ENCODE peak calls at places on chromosomes 12 and 14, in eight cellular contexts. One of them, this sample, is unnamed.

GRCh38 chr12:54592316-54592715 is 3.9 kb upstream of the PPP1R1A start:
- DNase-seq in Right ventricle myocardium superior: no peak
- DNase-seq in DMS153: no peak
- DNase-seq in LHCN-M2: peak; percentile 35
- DNase-seq in EH: no peak
- DNase-seq in foreskin fibroblast: peak; percentile 53
- DNase-seq in central memory CD4-positive, alpha-beta T cell: no peak
- DNase-seq in CD8-positive, alpha-beta T cell: no peak
- DNase-seq in this sample: no peak

GRCh38 chr14:70118064-70118463 is 70.7 kb downstream of the SLC8A3 start:
- DNase-seq in Right ventricle myocardium superior: no peak
- DNase-seq in DMS153: no peak
- DNase-seq in LHCN-M2: no peak
- DNase-seq in EH: no peak
- DNase-seq in foreskin fibroblast: no peak
- DNase-seq in central memory CD4-positive, alpha-beta T cell: no peak
- DNase-seq in CD8-positive, alpha-beta T cell: no peak
- DNase-seq in this sample: no peak

GRCh38 chr12:75738486-75738885 is 227.1 kb upstream of the KRR1 start:
- DNase-seq in Right ventricle myocardium superior: no peak
- DNase-seq in DMS153: no peak
- DNase-seq in LHCN-M2: peak; percentile 90
- DNase-seq in EH: no peak
- DNase-seq in foreskin fibroblast: peak; percentile 28
- DNase-seq in central memory CD4-positive, alpha-beta T cell: no peak
- DNase-seq in CD8-positive, alpha-beta T cell: no peak
- DNase-seq in this sample: no peak

GRCh38 chr12:93918262-93918661 is 230.1 kb upstream of the PLXNC1 start:
- DNase-seq in Right ventricle myocardium superior: no peak
- DNase-seq in DMS153: no peak
- DNase-seq in LHCN-M2: no peak
- DNase-seq in EH: peak; percentile 96
- DNase-seq in foreskin fibroblast: peak; percentile 79
- DNase-seq in central memory CD4-positive, alpha-beta T cell: no peak
- DNase-seq in CD8-positive, alpha-beta T cell: no peak
- DNase-seq in this sample: peak; percentile 76

GRCh38 chr14:93286212-93286890 is 46.5 kb downstream of the BTBD7 start:
- DNase-seq in Right ventricle myocardium superior: no peak
- DNase-seq in DMS153: no peak
- DNase-seq in LHCN-M2: peak; percentile 10
- DNase-seq in EH: peak; percentile 47
- DNase-seq in foreskin fibroblast: peak; percentile 11
- DNase-seq in central memory CD4-positive, alpha-beta T cell: no peak
- DNase-seq in CD8-positive, alpha-beta T cell: no peak
- DNase-seq in this sample: no peak

GRCh38 chr12:110546339-110546738 is 36.8 kb downstream of the PPTC7 start:
- DNase-seq in Right ventricle myocardium superior: no peak
- DNase-seq in DMS153: no peak
- DNase-seq in LHCN-M2: peak; percentile 96
- DNase-seq in EH: peak; percentile 95
- DNase-seq in foreskin fibroblast: peak; percentile 92
- DNase-seq in central memory CD4-positive, alpha-beta T cell: no peak
- DNase-seq in CD8-positive, alpha-beta T cell: no peak
- DNase-seq in this sample: peak; percentile 81

GRCh38 chr14:80047761-80048160 is 163.5 kb downstream of the DIO2 start:
- DNase-seq in Right ventricle myocardium superior: no peak
- DNase-seq in DMS153: no peak
- DNase-seq in LHCN-M2: no peak
- DNase-seq in EH: no peak
- DNase-seq in foreskin fibroblast: no peak
- DNase-seq in central memory CD4-positive, alpha-beta T cell: no peak
- DNase-seq in CD8-positive, alpha-beta T cell: no peak
- DNase-seq in this sample: no peak

GRCh38 chr12:43762596-43762995 is 3.8 kb downstream of the IRAK4 start:
- DNase-seq in Right ventricle myocardium superior: no peak
- DNase-seq in DMS153: no peak
- DNase-seq in LHCN-M2: no peak
- DNase-seq in EH: no peak
- DNase-seq in foreskin fibroblast: no peak
- DNase-seq in central memory CD4-positive, alpha-beta T cell: no peak
- DNase-seq in CD8-positive, alpha-beta T cell: no peak
- DNase-seq in this sample: no peak

GRCh38 chr14:34971381-34971780 is 11.4 kb upstream of the SRP54 start:
- DNase-seq in Right ventricle myocardium superior: no peak
- DNase-seq in DMS153: no peak
- DNase-seq in LHCN-M2: peak; percentile 47
- DNase-seq in EH: peak; percentile 73
- DNase-seq in foreskin fibroblast: peak; percentile 73
- DNase-seq in central memory CD4-positive, alpha-beta T cell: no peak
- DNase-seq in CD8-positive, alpha-beta T cell: no peak
- DNase-seq in this sample: no peak

GRCh38 chr12:101969-102878 is 35.7 kb downstream of the IQSEC3 start:
- DNase-seq in Right ventricle myocardium superior: no peak
- DNase-seq in DMS153: no peak
- DNase-seq in LHCN-M2: no peak
- DNase-seq in EH: no peak
- DNase-seq in foreskin fibroblast: no peak
- DNase-seq in central memory CD4-positive, alpha-beta T cell: no peak
- DNase-seq in CD8-positive, alpha-beta T cell: no peak
- DNase-seq in this sample: no peak

GRCh38 chr14:64233791-64234190 is 60.4 kb downstream of the ESR2 start:
- DNase-seq in Right ventricle myocardium superior: no peak
- DNase-seq in DMS153: no peak
- DNase-seq in LHCN-M2: no peak
- DNase-seq in EH: peak; percentile 11
- DNase-seq in foreskin fibroblast: no peak
- DNase-seq in central memory CD4-positive, alpha-beta T cell: no peak
- DNase-seq in CD8-positive, alpha-beta T cell: no peak
- DNase-seq in this sample: no peak

GRCh38 chr12:93050748-93051081 is 121.6 kb upstream of the EEA1 start:
- DNase-seq in Right ventricle myocardium superior: no peak
- DNase-seq in DMS153: no peak
- DNase-seq in LHCN-M2: no peak
- DNase-seq in EH: no peak
- DNase-seq in foreskin fibroblast: no peak
- DNase-seq in central memory CD4-positive, alpha-beta T cell: no peak
- DNase-seq in CD8-positive, alpha-beta T cell: no peak
- DNase-seq in this sample: no peak

GRCh38 chr14:23485311-23485710 is 15.8 kb downstream of the NGDN start:
- DNase-seq in Right ventricle myocardium superior: no peak
- DNase-seq in DMS153: no peak
- DNase-seq in LHCN-M2: no peak
- DNase-seq in EH: no peak
- DNase-seq in foreskin fibroblast: no peak
- DNase-seq in central memory CD4-positive, alpha-beta T cell: no peak
- DNase-seq in CD8-positive, alpha-beta T cell: no peak
- DNase-seq in this sample: no peak

GRCh38 chr12:73065913-73066312 is 793.7 kb downstream of the TRHDE start:
- DNase-seq in Right ventricle myocardium superior: no peak
- DNase-seq in DMS153: no peak
- DNase-seq in LHCN-M2: no peak
- DNase-seq in EH: no peak
- DNase-seq in foreskin fibroblast: no peak
- DNase-seq in central memory CD4-positive, alpha-beta T cell: no peak
- DNase-seq in CD8-positive, alpha-beta T cell: no peak
- DNase-seq in this sample: no peak

GRCh38 chr12:101793401-101793800 is 37.4 kb downstream of the GNPTAB start:
- DNase-seq in Right ventricle myocardium superior: no peak
- DNase-seq in DMS153: no peak
- DNase-seq in LHCN-M2: peak; percentile 84
- DNase-seq in EH: peak; percentile 80
- DNase-seq in foreskin fibroblast: peak; percentile 51
- DNase-seq in central memory CD4-positive, alpha-beta T cell: no peak
- DNase-seq in CD8-positive, alpha-beta T cell: no peak
- DNase-seq in this sample: peak; percentile 29

GRCh38 chr12:95622879-95623278 is 71.6 kb upstream of the USP44 start:
- DNase-seq in Right ventricle myocardium superior: no peak
- DNase-seq in DMS153: no peak
- DNase-seq in LHCN-M2: no peak
- DNase-seq in EH: no peak
- DNase-seq in foreskin fibroblast: no peak
- DNase-seq in central memory CD4-positive, alpha-beta T cell: no peak
- DNase-seq in CD8-positive, alpha-beta T cell: no peak
- DNase-seq in this sample: no peak

GRCh38 chr12:65082411-65082810 is 38.7 kb downstream of the WIF1 start:
- DNase-seq in Right ventricle myocardium superior: no peak
- DNase-seq in DMS153: peak; percentile 46
- DNase-seq in LHCN-M2: no peak
- DNase-seq in EH: no peak
- DNase-seq in foreskin fibroblast: no peak
- DNase-seq in central memory CD4-positive, alpha-beta T cell: no peak
- DNase-seq in CD8-positive, alpha-beta T cell: no peak
- DNase-seq in this sample: no peak

GRCh38 chr14:72617391-72618011 is 276.4 kb downstream of the DPF3 start:
- DNase-seq in Right ventricle myocardium superior: peak; percentile 63
- DNase-seq in DMS153: no peak
- DNase-seq in LHCN-M2: no peak
- DNase-seq in EH: peak; percentile 86
- DNase-seq in foreskin fibroblast: peak; percentile 33
- DNase-seq in central memory CD4-positive, alpha-beta T cell: no peak
- DNase-seq in CD8-positive, alpha-beta T cell: no peak
- DNase-seq in this sample: no peak

GRCh38 chr12:20472089-20472488 is 103.8 kb downstream of the PDE3A start:
- DNase-seq in Right ventricle myocardium superior: no peak
- DNase-seq in DMS153: no peak
- DNase-seq in LHCN-M2: no peak
- DNase-seq in EH: peak; percentile 37
- DNase-seq in foreskin fibroblast: no peak
- DNase-seq in central memory CD4-positive, alpha-beta T cell: no peak
- DNase-seq in CD8-positive, alpha-beta T cell: no peak
- DNase-seq in this sample: no peak

GRCh38 chr14:61444215-61444768 is 122.9 kb downstream of the PRKCH start:
- DNase-seq in Right ventricle myocardium superior: no peak
- DNase-seq in DMS153: no peak
- DNase-seq in LHCN-M2: no peak
- DNase-seq in EH: no peak
- DNase-seq in foreskin fibroblast: no peak
- DNase-seq in central memory CD4-positive, alpha-beta T cell: peak; percentile 64
- DNase-seq in CD8-positive, alpha-beta T cell: peak; percentile 55
- DNase-seq in this sample: no peak

GRCh38 chr12:49535921-49536525 is 2.8 kb upstream of the KCNH3 start:
- DNase-seq in Right ventricle myocardium superior: no peak
- DNase-seq in DMS153: no peak
- DNase-seq in LHCN-M2: no peak
- DNase-seq in EH: peak; percentile 38
- DNase-seq in foreskin fibroblast: no peak
- DNase-seq in central memory CD4-positive, alpha-beta T cell: no peak
- DNase-seq in CD8-positive, alpha-beta T cell: no peak
- DNase-seq in this sample: no peak

GRCh38 chr12:49293056-49293956 is 1.6 kb upstream of the PRPH start:
- DNase-seq in Right ventricle myocardium superior: peak; percentile 71
- DNase-seq in DMS153: peak; percentile 43
- DNase-seq in LHCN-M2: no peak
- DNase-seq in EH: no peak
- DNase-seq in foreskin fibroblast: peak; percentile 31
- DNase-seq in central memory CD4-positive, alpha-beta T cell: no peak
- DNase-seq in CD8-positive, alpha-beta T cell: no peak
- DNase-seq in this sample: no peak

GRCh38 chr12:120536064-120536791 is 2.1 kb downstream of the RNF10 start:
- DNase-seq in Right ventricle myocardium superior: no peak
- DNase-seq in DMS153: no peak
- DNase-seq in LHCN-M2: no peak
- DNase-seq in EH: no peak
- DNase-seq in foreskin fibroblast: no peak
- DNase-seq in central memory CD4-positive, alpha-beta T cell: peak; percentile 28
- DNase-seq in CD8-positive, alpha-beta T cell: peak; percentile 7
- DNase-seq in this sample: no peak

GRCh38 chr14:96735509-96735908 is 61.7 kb upstream of the VRK1 start:
- DNase-seq in Right ventricle myocardium superior: no peak
- DNase-seq in DMS153: no peak
- DNase-seq in LHCN-M2: no peak
- DNase-seq in EH: no peak
- DNase-seq in foreskin fibroblast: no peak
- DNase-seq in central memory CD4-positive, alpha-beta T cell: no peak
- DNase-seq in CD8-positive, alpha-beta T cell: no peak
- DNase-seq in this sample: no peak

GRCh38 chr12:85575115-85576096 is 260.8 kb downstream of the RASSF9 start:
- DNase-seq in Right ventricle myocardium superior: no peak
- DNase-seq in DMS153: peak; percentile 43
- DNase-seq in LHCN-M2: peak; percentile 49
- DNase-seq in EH: peak; percentile 64
- DNase-seq in foreskin fibroblast: peak; percentile 81
- DNase-seq in central memory CD4-positive, alpha-beta T cell: no peak
- DNase-seq in CD8-positive, alpha-beta T cell: no peak
- DNase-seq in this sample: peak; percentile 41

GRCh38 chr14:98059106-98059505 is 1212.9 kb downstream of the BCL11B start:
- DNase-seq in Right ventricle myocardium superior: no peak
- DNase-seq in DMS153: no peak
- DNase-seq in LHCN-M2: no peak
- DNase-seq in EH: no peak
- DNase-seq in foreskin fibroblast: no peak
- DNase-seq in central memory CD4-positive, alpha-beta T cell: no peak
- DNase-seq in CD8-positive, alpha-beta T cell: no peak
- DNase-seq in this sample: no peak

GRCh38 chr12:3224530-3224903 is 147.3 kb downstream of the TSPAN9 start:
- DNase-seq in Right ventricle myocardium superior: no peak
- DNase-seq in DMS153: no peak
- DNase-seq in LHCN-M2: no peak
- DNase-seq in EH: no peak
- DNase-seq in foreskin fibroblast: no peak
- DNase-seq in central memory CD4-positive, alpha-beta T cell: no peak
- DNase-seq in CD8-positive, alpha-beta T cell: no peak
- DNase-seq in this sample: no peak

GRCh38 chr12:105409881-105410471 is 79.5 kb downstream of the C12orf75 start:
- DNase-seq in Right ventricle myocardium superior: peak; percentile 68
- DNase-seq in DMS153: peak; percentile 98
- DNase-seq in LHCN-M2: peak; percentile 70
- DNase-seq in EH: peak; percentile 76
- DNase-seq in foreskin fibroblast: peak; percentile 60
- DNase-seq in central memory CD4-positive, alpha-beta T cell: no peak
- DNase-seq in CD8-positive, alpha-beta T cell: no peak
- DNase-seq in this sample: peak; percentile 14

GRCh38 chr14:32259368-32260013 is 56.4 kb upstream of the RNU6-8 start:
- DNase-seq in Right ventricle myocardium superior: no peak
- DNase-seq in DMS153: peak; percentile 6
- DNase-seq in LHCN-M2: peak; percentile 73
- DNase-seq in EH: peak; percentile 69
- DNase-seq in foreskin fibroblast: peak; percentile 71
- DNase-seq in central memory CD4-positive, alpha-beta T cell: no peak
- DNase-seq in CD8-positive, alpha-beta T cell: no peak
- DNase-seq in this sample: peak; percentile 17

GRCh38 chr14:68418192-68419118 is 374.4 kb downstream of the ZFP36L1 start:
- DNase-seq in Right ventricle myocardium superior: no peak
- DNase-seq in DMS153: no peak
- DNase-seq in LHCN-M2: no peak
- DNase-seq in EH: no peak
- DNase-seq in foreskin fibroblast: no peak
- DNase-seq in central memory CD4-positive, alpha-beta T cell: no peak
- DNase-seq in CD8-positive, alpha-beta T cell: no peak
- DNase-seq in this sample: no peak

GRCh38 chr12:105334568-105334967 is 4.1 kb downstream of the C12orf75 start:
- DNase-seq in Right ventricle myocardium superior: no peak
- DNase-seq in DMS153: no peak
- DNase-seq in LHCN-M2: no peak
- DNase-seq in EH: peak; percentile 78
- DNase-seq in foreskin fibroblast: peak; percentile 65
- DNase-seq in central memory CD4-positive, alpha-beta T cell: no peak
- DNase-seq in CD8-positive, alpha-beta T cell: no peak
- DNase-seq in this sample: no peak

GRCh38 chr12:129788506-129788905 is 115.3 kb downstream of the TMEM132D start:
- DNase-seq in Right ventricle myocardium superior: no peak
- DNase-seq in DMS153: no peak
- DNase-seq in LHCN-M2: no peak
- DNase-seq in EH: no peak
- DNase-seq in foreskin fibroblast: no peak
- DNase-seq in central memory CD4-positive, alpha-beta T cell: no peak
- DNase-seq in CD8-positive, alpha-beta T cell: no peak
- DNase-seq in this sample: no peak

GRCh38 chr14:86604546-86604945 is 1074.6 kb downstream of the FLRT2 start:
- DNase-seq in Right ventricle myocardium superior: no peak
- DNase-seq in DMS153: no peak
- DNase-seq in LHCN-M2: peak; percentile 89
- DNase-seq in EH: peak; percentile 23
- DNase-seq in foreskin fibroblast: peak; percentile 6
- DNase-seq in central memory CD4-positive, alpha-beta T cell: no peak
- DNase-seq in CD8-positive, alpha-beta T cell: no peak
- DNase-seq in this sample: no peak

This sample was measured in GM04504.